ENCODE peak calls at places on chromosome 13, in seven cellular contexts. One of them, this sample, is unnamed.

GRCh38 chr13:113483504-113484287 is 6.8 kb downstream of the DCUN1D2 start:
- DNase-seq in tibial artery: no peak
- DNase-seq in kidney: no peak
- DNase-seq in BJ: no peak
- DNase-seq in left lung: no peak
- DNase-seq in fibroblast of mammary gland: no peak
- DNase-seq in esophagus squamous epithelium: no peak
- DNase-seq in this sample: no peak

GRCh38 chr13:30957258-30957943 is 24.9 kb downstream of the TEX26 start:
- DNase-seq in kidney: no peak
- DNase-seq in fibroblast of mammary gland: no peak
- DNase-seq in left lung: no peak
- DNase-seq in tibial artery: no peak
- DNase-seq in esophagus squamous epithelium: no peak
- DNase-seq in BJ: no peak
- DNase-seq in this sample: no peak

GRCh38 chr13:27283906-27284523 is 13.4 kb downstream of the RASL11A start:
- DNase-seq in left lung: no peak
- DNase-seq in tibial artery: no peak
- DNase-seq in kidney: no peak
- DNase-seq in fibroblast of mammary gland: peak
- DNase-seq in esophagus squamous epithelium: no peak
- DNase-seq in BJ: no peak
- DNase-seq in this sample: no peak

GRCh38 chr13:44903596-44903995 is 85.7 kb downstream of the NUFIP1 start:
- DNase-seq in tibial artery: peak
- DNase-seq in fibroblast of mammary gland: peak
- DNase-seq in left lung: peak
- DNase-seq in esophagus squamous epithelium: no peak
- DNase-seq in kidney: peak
- DNase-seq in BJ: peak
- DNase-seq in this sample: no peak

GRCh38 chr13:107144432-107144831 is 576.5 kb upstream of the ARGLU1 start:
- DNase-seq in BJ: no peak
- DNase-seq in left lung: no peak
- DNase-seq in esophagus squamous epithelium: no peak
- DNase-seq in fibroblast of mammary gland: peak
- DNase-seq in kidney: no peak
- DNase-seq in tibial artery: no peak
- DNase-seq in this sample: no peak

GRCh38 chr13:19927117-19927734 is 31.3 kb upstream of the ZMYM2 start:
- DNase-seq in kidney: no peak
- DNase-seq in fibroblast of mammary gland: peak
- DNase-seq in left lung: no peak
- DNase-seq in tibial artery: no peak
- DNase-seq in esophagus squamous epithelium: no peak
- DNase-seq in BJ: peak
- DNase-seq in this sample: no peak

GRCh38 chr13:73416093-73416492 is 357.3 kb downstream of the KLF5 start:
- DNase-seq in fibroblast of mammary gland: no peak
- DNase-seq in kidney: no peak
- DNase-seq in BJ: no peak
- DNase-seq in left lung: no peak
- DNase-seq in tibial artery: no peak
- DNase-seq in esophagus squamous epithelium: no peak
- DNase-seq in this sample: peak

GRCh38 chr13:75223981-75224742 is 257.8 kb downstream of the TBC1D4 start:
- DNase-seq in kidney: no peak
- DNase-seq in esophagus squamous epithelium: no peak
- DNase-seq in fibroblast of mammary gland: no peak
- DNase-seq in tibial artery: no peak
- DNase-seq in left lung: no peak
- DNase-seq in BJ: no peak
- DNase-seq in this sample: no peak

GRCh38 chr13:110886475-110887241 is 28.2 kb downstream of the ANKRD10 start:
- DNase-seq in BJ: no peak
- DNase-seq in left lung: no peak
- DNase-seq in esophagus squamous epithelium: no peak
- DNase-seq in kidney: no peak
- DNase-seq in tibial artery: no peak
- DNase-seq in fibroblast of mammary gland: no peak
- DNase-seq in this sample: no peak

GRCh38 chr13:30804474-30804873 is 69.1 kb downstream of the ALOX5AP start:
- DNase-seq in left lung: no peak
- DNase-seq in tibial artery: no peak
- DNase-seq in kidney: no peak
- DNase-seq in fibroblast of mammary gland: no peak
- DNase-seq in BJ: no peak
- DNase-seq in esophagus squamous epithelium: no peak
- DNase-seq in this sample: no peak

GRCh38 chr13:112071011-112071901 is 4.3 kb downstream of the SOX1 start:
- DNase-seq in kidney: no peak
- DNase-seq in fibroblast of mammary gland: no peak
- DNase-seq in tibial artery: no peak
- DNase-seq in esophagus squamous epithelium: no peak
- DNase-seq in left lung: no peak
- DNase-seq in BJ: no peak
- DNase-seq in this sample: no peak

GRCh38 chr13:112074139-112074710 is 7.3 kb downstream of the SOX1 start:
- DNase-seq in fibroblast of mammary gland: no peak
- DNase-seq in BJ: no peak
- DNase-seq in esophagus squamous epithelium: no peak
- DNase-seq in tibial artery: peak
- DNase-seq in kidney: no peak
- DNase-seq in left lung: no peak
- DNase-seq in this sample: no peak

GRCh38 chr13:112072531-112073244 is 5.7 kb downstream of the SOX1 start:
- DNase-seq in fibroblast of mammary gland: no peak
- DNase-seq in tibial artery: no peak
- DNase-seq in left lung: no peak
- DNase-seq in kidney: no peak
- DNase-seq in esophagus squamous epithelium: no peak
- DNase-seq in BJ: no peak
- DNase-seq in this sample: no peak

GRCh38 chr13:112071902-112072530 is 5.1 kb downstream of the SOX1 start:
- DNase-seq in BJ: no peak
- DNase-seq in left lung: no peak
- DNase-seq in kidney: no peak
- DNase-seq in fibroblast of mammary gland: no peak
- DNase-seq in tibial artery: no peak
- DNase-seq in esophagus squamous epithelium: no peak
- DNase-seq in this sample: no peak

GRCh38 chr13:112073245-112074138 is 6.5 kb downstream of the SOX1 start:
- DNase-seq in BJ: no peak
- DNase-seq in kidney: no peak
- DNase-seq in left lung: no peak
- DNase-seq in esophagus squamous epithelium: no peak
- DNase-seq in tibial artery: no peak
- DNase-seq in fibroblast of mammary gland: no peak
- DNase-seq in this sample: no peak
- H3K4me3 ChIP-seq in BJ: no peak
- H3K4me3 ChIP-seq in kidney: no peak
- H3K4me3 ChIP-seq in left lung: no peak
- H3K4me3 ChIP-seq in esophagus squamous epithelium: no peak
- H3K4me3 ChIP-seq in tibial artery: peak
- H3K4me3 ChIP-seq in fibroblast of mammary gland: no peak
- H3K4me3 ChIP-seq in this sample: no peak

GRCh38 chr13:29266261-29266660 is 329.2 kb downstream of the SLC7A1 start:
- DNase-seq in left lung: no peak
- DNase-seq in esophagus squamous epithelium: no peak
- DNase-seq in kidney: no peak
- DNase-seq in tibial artery: no peak
- DNase-seq in fibroblast of mammary gland: no peak
- DNase-seq in BJ: no peak
- DNase-seq in this sample: no peak
- TF ChIP-seq CTCF in left lung: no peak
- TF ChIP-seq CTCF in esophagus squamous epithelium: no peak
- TF ChIP-seq CTCF in kidney: no peak
- TF ChIP-seq CTCF in tibial artery: no peak
- TF ChIP-seq CTCF in fibroblast of mammary gland: no peak
- TF ChIP-seq CTCF in BJ: no peak
- TF ChIP-seq CTCF in this sample: no peak

DNA sequence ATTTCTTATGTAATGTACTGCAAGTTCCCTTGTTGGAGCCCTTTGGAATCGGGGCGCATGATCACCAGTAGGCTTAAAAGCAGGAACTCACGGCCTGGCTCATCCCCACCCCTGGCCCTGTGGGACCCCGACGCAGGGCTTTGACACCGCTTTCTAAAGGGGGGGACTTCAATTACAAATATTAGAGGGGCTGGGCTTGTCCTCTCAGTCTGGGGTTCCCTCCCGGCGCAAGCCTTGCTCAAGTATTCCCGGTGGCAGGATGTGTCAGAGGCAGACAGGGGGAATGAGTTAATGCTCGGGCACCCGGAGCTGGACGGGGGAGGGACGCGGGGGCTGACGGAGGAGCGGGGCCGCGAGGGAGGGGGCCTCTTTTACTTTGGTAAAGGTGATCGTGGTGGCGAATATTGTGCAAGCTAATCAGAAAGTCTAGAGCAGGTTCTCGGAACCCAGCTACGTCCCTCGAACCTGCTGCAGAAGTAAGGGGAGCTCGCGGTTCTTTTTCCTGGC is 1.2 kb downstream of the FGF14 start:
- DNase-seq in tibial artery: peak
- DNase-seq in esophagus squamous epithelium: no peak
- DNase-seq in fibroblast of mammary gland: peak
- DNase-seq in kidney: peak
- DNase-seq in BJ: no peak
- DNase-seq in left lung: no peak
- DNase-seq in this sample: no peak
- H3K4me3 ChIP-seq in tibial artery: peak
- H3K4me3 ChIP-seq in esophagus squamous epithelium: peak
- H3K4me3 ChIP-seq in fibroblast of mammary gland: peak
- H3K4me3 ChIP-seq in kidney: peak
- H3K4me3 ChIP-seq in BJ: peak
- H3K4me3 ChIP-seq in left lung: peak
- H3K4me3 ChIP-seq in this sample: peak

GRCh38 chr13:99422556-99423220 is 78.6 kb upstream of the TM9SF2 start:
- DNase-seq in BJ: no peak
- DNase-seq in kidney: no peak
- DNase-seq in left lung: no peak
- DNase-seq in tibial artery: no peak
- DNase-seq in fibroblast of mammary gland: no peak
- DNase-seq in esophagus squamous epithelium: no peak
- DNase-seq in this sample: no peak

GRCh38 chr13:99421758-99422555 is 79.3 kb upstream of the TM9SF2 start:
- DNase-seq in kidney: no peak
- DNase-seq in tibial artery: no peak
- DNase-seq in BJ: no peak
- DNase-seq in esophagus squamous epithelium: no peak
- DNase-seq in left lung: no peak
- DNase-seq in fibroblast of mammary gland: no peak
- DNase-seq in this sample: no peak

GRCh38 chr13:99429670-99430069 is 71.6 kb upstream of the TM9SF2 start:
- DNase-seq in kidney: no peak
- DNase-seq in BJ: no peak
- DNase-seq in esophagus squamous epithelium: no peak
- DNase-seq in fibroblast of mammary gland: no peak
- DNase-seq in left lung: no peak
- DNase-seq in tibial artery: no peak
- DNase-seq in this sample: no peak

GRCh38 chr13:99425485-99426341 is 75.6 kb upstream of the TM9SF2 start:
- DNase-seq in left lung: peak
- DNase-seq in tibial artery: no peak
- DNase-seq in kidney: no peak
- DNase-seq in fibroblast of mammary gland: no peak
- DNase-seq in BJ: no peak
- DNase-seq in esophagus squamous epithelium: peak
- DNase-seq in this sample: no peak

GRCh38 chr13:99426426-99426825 is 74.8 kb upstream of the TM9SF2 start:
- DNase-seq in left lung: no peak
- DNase-seq in tibial artery: no peak
- DNase-seq in kidney: no peak
- DNase-seq in BJ: no peak
- DNase-seq in fibroblast of mammary gland: no peak
- DNase-seq in esophagus squamous epithelium: no peak
- DNase-seq in this sample: no peak
- TF ChIP-seq CTCF in left lung: no peak
- TF ChIP-seq CTCF in tibial artery: no peak
- TF ChIP-seq CTCF in kidney: no peak
- TF ChIP-seq CTCF in BJ: no peak
- TF ChIP-seq CTCF in fibroblast of mammary gland: no peak
- TF ChIP-seq CTCF in esophagus squamous epithelium: no peak
- TF ChIP-seq CTCF in this sample: no peak

DNA sequence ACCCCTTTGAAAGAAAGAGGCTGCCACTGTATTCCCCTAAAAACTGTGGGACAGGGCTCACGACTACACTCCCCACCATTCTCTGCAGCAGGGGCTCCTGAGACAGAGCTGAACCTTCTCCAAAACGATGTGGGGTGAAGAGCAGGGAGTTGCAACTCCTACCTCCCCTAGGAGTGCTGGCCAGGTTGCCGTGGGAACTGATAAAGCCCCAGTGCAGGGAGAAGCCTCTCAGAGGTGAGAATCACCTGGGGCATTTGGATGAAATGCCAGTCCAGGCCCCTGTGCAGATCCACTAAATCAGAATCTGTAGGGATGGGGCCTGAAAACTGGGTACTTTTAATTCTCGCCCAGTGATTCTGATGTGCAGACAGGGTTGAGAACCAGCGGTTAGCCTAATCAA is 945 bp downstream of the DHRS12 start:
- DNase-seq in tibial artery: no peak
- DNase-seq in fibroblast of mammary gland: no peak
- DNase-seq in kidney: no peak
- DNase-seq in left lung: no peak
- DNase-seq in esophagus squamous epithelium: no peak
- DNase-seq in BJ: no peak
- DNase-seq in this sample: no peak
- H3K4me3 ChIP-seq in tibial artery: peak
- H3K4me3 ChIP-seq in fibroblast of mammary gland: peak
- H3K4me3 ChIP-seq in kidney: peak
- H3K4me3 ChIP-seq in left lung: peak
- H3K4me3 ChIP-seq in esophagus squamous epithelium: peak
- H3K4me3 ChIP-seq in BJ: peak
- H3K4me3 ChIP-seq in this sample: peak

GRCh38 chr13:77779461-77780272 is 82.2 kb downstream of the SLAIN1 start:
- DNase-seq in BJ: peak
- DNase-seq in kidney: no peak
- DNase-seq in esophagus squamous epithelium: no peak
- DNase-seq in tibial artery: no peak
- DNase-seq in fibroblast of mammary gland: peak
- DNase-seq in left lung: peak
- DNase-seq in this sample: peak
- TF ChIP-seq CTCF in BJ: peak
- TF ChIP-seq CTCF in kidney: peak
- TF ChIP-seq CTCF in esophagus squamous epithelium: no peak
- TF ChIP-seq CTCF in tibial artery: peak
- TF ChIP-seq CTCF in fibroblast of mammary gland: peak
- TF ChIP-seq CTCF in left lung: peak
- TF ChIP-seq CTCF in this sample: peak

DNA sequence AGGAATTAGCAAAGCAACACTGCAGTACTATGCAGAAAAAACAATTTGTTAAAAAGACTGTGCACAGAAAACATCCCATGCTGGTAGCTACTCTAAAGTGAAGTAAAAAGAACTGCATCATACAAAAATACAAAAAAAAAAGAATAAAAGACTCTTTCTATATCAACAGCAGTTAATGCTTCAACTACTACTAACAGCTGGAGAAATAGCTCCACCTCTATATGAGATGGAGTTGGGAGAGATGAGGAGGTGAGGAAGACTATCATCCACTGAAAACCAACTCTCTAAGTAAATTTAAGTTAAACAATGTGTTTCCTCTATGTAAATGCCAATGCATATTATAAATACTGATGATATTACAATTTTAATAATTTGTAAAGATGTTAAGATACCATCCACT is 1.8 kb downstream of the ZC3H13 start:
- DNase-seq in fibroblast of mammary gland: no peak
- DNase-seq in BJ: no peak
- DNase-seq in left lung: no peak
- DNase-seq in esophagus squamous epithelium: no peak
- DNase-seq in tibial artery: no peak
- DNase-seq in kidney: no peak
- DNase-seq in this sample: no peak
- H3K4me3 ChIP-seq in fibroblast of mammary gland: peak
- H3K4me3 ChIP-seq in BJ: no peak
- H3K4me3 ChIP-seq in left lung: no peak
- H3K4me3 ChIP-seq in esophagus squamous epithelium: no peak
- H3K4me3 ChIP-seq in tibial artery: no peak
- H3K4me3 ChIP-seq in kidney: peak
- H3K4me3 ChIP-seq in this sample: peak